ENCODE peak calls at places on chromosomes 11 and 22, in nine cellular contexts. I is PC-3, A is GM23248, Q is HCT116, E is SK-N-SH, G is neural progenitor cell, J is GM23338, U is hepatocyte, B is MM.1S. N is an unnamed sample.

GRCh38 chr11:46352063-46352841 is 5.0 kb downstream of the DGKZ start:
- DNase-seq in I (peak; percentile 26), E (peak; percentile 85), Q (no peak), A (peak; percentile 51), U (peak; percentile 64), B (no peak), J (peak; percentile 85), G (peak; percentile 71), N (peak; percentile 71)

GRCh38 chr22:30240541-30241417 is 5.8 kb downstream of the LIF start:
- DNase-seq in J (no peak), B (no peak), I (no peak), Q (no peak), E (no peak), G (no peak), U (no peak), A (no peak), N (peak; percentile 72)

GRCh38 chr11:115928811-115929210 is 424.6 kb upstream of the CADM1 start:
- DNase-seq in E (no peak), J (no peak), A (no peak), B (no peak), I (no peak), Q (no peak), G (no peak), U (no peak), N (no peak)

GRCh38 chr11:10906521-10906920 is 48.7 kb upstream of the ZBED5 start:
- DNase-seq in B (no peak), Q (no peak), G (no peak), I (peak; percentile 49), J (no peak), E (no peak), A (peak; percentile 70), U (no peak), N (no peak)

GRCh38 chr11:96704847-96705246 is 315.0 kb downstream of the JRKL start:
- DNase-seq in J (peak; percentile 40), B (no peak), I (peak; percentile 22), Q (no peak), G (peak; percentile 28), U (peak; percentile 38), A (peak; percentile 1), E (no peak), N (no peak)

GRCh38 chr11:70578831-70579230 is 180.5 kb downstream of the CTTN start:
- DNase-seq in A (no peak), B (no peak), G (no peak), E (peak; percentile 12), U (no peak), I (no peak), J (no peak), Q (no peak), N (no peak)

GRCh38 chr11:36014906-36015305 is 71.0 kb downstream of the LDLRAD3 start:
- DNase-seq in I (no peak), G (no peak), J (no peak), Q (no peak), A (no peak), U (no peak), B (no peak), E (no peak), N (no peak)

GRCh38 chr11:58927393-58928081 is 11.8 kb upstream of the GLYATL1 start:
- DNase-seq in E (peak; percentile 65), B (no peak), A (peak; percentile 19), I (peak; percentile 26), Q (no peak), J (peak; percentile 99), G (peak; percentile 97), U (peak; percentile 90), N (peak; percentile 29)

GRCh38 chr11:58958500-58958899 is 19.2 kb downstream of the GLYATL1 start:
- DNase-seq in G (peak; percentile 49), A (peak; percentile 28), J (peak; percentile 73), B (peak; percentile 61), E (peak; percentile 24), I (peak; percentile 44), U (peak; percentile 43), Q (peak; percentile 12), N (peak; percentile 63)

GRCh38 chr11:59802639-59803176 is 7.9 kb downstream of the MRPL16 start:
- DNase-seq in A (peak; percentile 75), J (peak; percentile 58), U (peak; percentile 62), I (peak; percentile 84), Q (peak; percentile 46), E (peak; percentile 42), B (peak; percentile 65), G (peak; percentile 45), N (peak; percentile 73)

GRCh38 chr11:10304495-10305261 is at the start of gene ADM:
- DNase-seq in J (peak; percentile 93), U (peak; percentile 93), A (peak; percentile 96), E (peak; percentile 94), G (peak; percentile 86), I (peak; percentile 94), B (peak; percentile 93), Q (peak; percentile 91), N (no peak)

GRCh38 chr11:31798057-31799035 is 12.8 kb downstream of the PAX6 start:
- DNase-seq in G (peak; percentile 94), J (peak; percentile 92), E (peak; percentile 67), U (no peak), A (peak; percentile 48), Q (no peak), B (no peak), I (no peak), N (no peak)

GRCh38 chr22:31604746-31605705 is 57.0 kb downstream of the PISD start:
- DNase-seq in G (no peak), Q (no peak), A (no peak), I (no peak), J (no peak), E (no peak), B (no peak), U (no peak), N (no peak)

GRCh38 chr11:27471588-27472397 is 797 bp downstream of the LGR4 start:
- DNase-seq in B (peak; percentile 24), U (peak; percentile 71), I (peak; percentile 21), A (peak; percentile 67), G (peak; percentile 73), E (peak; percentile 81), J (peak; percentile 58), Q (no peak), N (no peak)

GRCh38 chr11:115869780-115870431 is 365.7 kb upstream of the CADM1 start:
- DNase-seq in J (peak; percentile 74), I (peak; percentile 3), E (peak; percentile 55), U (peak; percentile 58), Q (no peak), B (no peak), G (peak; percentile 59), A (no peak), N (peak; percentile 82)

GRCh38 chr11:57072640-57073039 is 83.9 kb downstream of the OR5AK2 start:
- DNase-seq in Q (peak; percentile 2), J (no peak), I (peak; percentile 97), E (no peak), B (no peak), A (peak; percentile 97), G (no peak), U (peak; percentile 46), N (no peak)

GRCh38 chr11:70497536-70498075 is 99.3 kb downstream of the CTTN start:
- DNase-seq in U (no peak), A (no peak), I (no peak), E (no peak), J (no peak), G (peak; percentile 44), Q (no peak), B (no peak), N (no peak)

GRCh38 chr11:60790726-60791125 is 5.6 kb downstream of the MS4A10 start:
- DNase-seq in B (no peak), Q (no peak), A (no peak), U (no peak), J (no peak), I (no peak), E (no peak), G (no peak), N (no peak)

GRCh38 chr11:119377112-119377901 is 4.2 kb downstream of the USP2 start:
- DNase-seq in U (no peak), A (no peak), J (no peak), B (no peak), I (peak; percentile 41), G (no peak), Q (no peak), E (peak; percentile 8), N (peak; percentile 18)

DNA sequence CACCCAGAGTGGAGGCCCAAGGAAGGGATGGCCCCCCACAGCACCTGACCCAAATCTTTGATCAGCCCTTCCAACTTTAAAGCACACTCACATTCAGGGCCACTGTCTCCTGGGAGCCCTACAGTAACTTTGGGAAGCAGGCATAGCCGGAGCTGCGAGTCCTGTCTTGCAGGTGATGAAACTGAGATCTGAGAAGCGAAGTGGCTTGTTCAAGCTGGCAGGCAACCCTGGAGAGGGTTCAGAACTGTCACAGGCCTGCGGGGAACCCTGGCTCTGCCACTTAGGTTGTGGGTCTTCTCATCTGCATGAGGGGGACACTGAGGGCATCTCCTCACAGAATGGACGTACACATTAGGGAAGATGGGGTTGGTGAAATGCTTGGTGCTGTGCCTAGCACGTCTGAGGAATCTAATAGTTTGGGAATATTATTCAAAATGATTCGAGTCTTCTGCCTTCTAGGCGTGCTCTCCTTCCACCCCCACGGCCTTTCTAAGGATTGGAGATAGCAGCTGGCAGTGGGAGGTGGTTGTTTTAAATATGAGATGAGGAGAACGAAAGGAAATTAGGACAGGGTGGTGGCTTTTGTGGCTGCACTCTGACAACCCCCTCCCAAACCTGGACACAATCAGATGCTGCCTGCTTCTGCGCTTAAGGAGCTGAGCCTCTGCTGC is 18.8 kb upstream of the SUN2 start:
- DNase-seq in A (no peak), Q (no peak), B (no peak), I (no peak), E (no peak), J (no peak), G (no peak), U (no peak), N (no peak)
- TF ChIP-seq EZH2phosphoT487 in A (no peak), Q (no peak), B (no peak), I (no peak), E (no peak), J (no peak), G (no peak), U (no peak), N (no peak)

DNA sequence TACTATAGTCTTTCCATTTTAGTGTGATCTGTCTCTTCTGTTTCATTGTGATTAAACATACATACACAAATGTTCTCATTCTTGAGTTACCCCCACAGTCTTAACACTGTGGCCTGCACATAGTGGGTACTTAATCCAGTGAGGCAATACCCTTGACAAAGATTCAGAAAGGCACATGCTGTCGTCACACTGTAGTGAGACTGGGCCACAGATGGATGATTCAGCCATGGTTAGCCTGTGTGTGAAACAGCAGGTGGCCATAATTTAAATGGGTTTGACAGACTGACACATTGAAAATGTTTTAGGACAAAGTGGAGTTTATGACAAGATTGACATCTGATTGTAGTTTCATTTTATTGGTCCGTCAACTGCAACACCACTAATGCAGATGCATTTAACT is 313.1 kb downstream of the C11orf87 start:
- DNase-seq in B (no peak), U (no peak), J (no peak), A (no peak), G (no peak), Q (no peak), I (no peak), E (no peak), N (no peak)
- H2AFZ ChIP-seq in B (no peak overlapping the region), U (no peak overlapping the region), J (no peak overlapping the region), A (no peak overlapping the region), G (no peak overlapping the region), Q (no peak overlapping the region), I (no peak overlapping the region), E (no peak overlapping the region), N (no peak overlapping the region)

GRCh38 chr11:109697140-109697843 is 275.3 kb downstream of the C11orf87 start:
- DNase-seq in G (peak; percentile 77), U (peak; percentile 69), I (peak; percentile 64), E (peak; percentile 35), A (peak; percentile 76), B (peak; percentile 60), Q (peak; percentile 23), J (peak; percentile 78), N (peak; percentile 47)
- TF ChIP-seq EZH2phosphoT487 in G (no peak), U (no peak), I (no peak), E (no peak), A (no peak), B (no peak), Q (no peak), J (no peak), N (no peak)

GRCh38 chr11:106152013-106152412 is 74.6 kb downstream of the AASDHPPT start:
- DNase-seq in B (no peak), J (peak; percentile 51), I (peak; percentile 58), Q (no peak), U (no peak), A (peak; percentile 62), E (no peak), G (no peak), N (no peak)
- H2AFZ ChIP-seq in B (no peak overlapping the region), J (no peak overlapping the region), I (peak overlapping the region; percentile 21), Q (peak overlapping the region; percentile 16), U (no peak overlapping the region), A (peak overlapping the region; percentile 12), E (no peak overlapping the region), G (no peak overlapping the region), N (no peak overlapping the region)